ENCODE peak calls at places on chromosomes 2 and 18, in four cellular contexts. U is hepatocyte, Q is NCI-H460, B is HCEC 1CT. G is an unnamed sample.

GRCh38 chr2:140276661-140277060 is 1496.5 kb upstream of the NXPH2 start:
- DNase-seq in U (no peak), Q (no peak), B (no peak), G (no peak)

GRCh38 chr2:190119948-190120347 is 57.4 kb upstream of the MSTN start:
- DNase-seq in U (no peak), Q (no peak), B (peak), G (no peak)

GRCh38 chr2:58734365-58734764 is 493.2 kb upstream of the FANCL start:
- DNase-seq in U (peak), Q (peak), B (peak), G (no peak)

GRCh38 chr2:168348076-168348475 is 100.7 kb upstream of the STK39 start:
- DNase-seq in U (peak), Q (peak), B (peak), G (no peak)

GRCh38 chr2:20304411-20304810 is 46.2 kb downstream of the PUM2 start:
- DNase-seq in U (no peak), Q (no peak), B (peak), G (no peak)

GRCh38 chr18:76491436-76491800 is 3.6 kb downstream of the ZNF516 start:
- DNase-seq in U (peak), Q (no peak), B (peak), G (no peak)

GRCh38 chr2:121634354-121635307 is 14.6 kb downstream of the CLASP1 start:
- DNase-seq in U (no peak), Q (no peak), B (peak), G (no peak)

GRCh38 chr2:196131384-196131861 is 40.0 kb downstream of the STK17B start:
- DNase-seq in U (peak), Q (no peak), B (peak), G (peak)

GRCh38 chr2:168138369-168138768 is 109.0 kb downstream of the STK39 start:
- DNase-seq in U (no peak), Q (no peak), B (no peak), G (no peak)

G was measured in omental fat pad.